ENCODE peak calls at places on chromosome 17, in five cellular contexts. X is T47D, O is T-helper 2 cell, J is COR-L47, L is neuronal stem cell. D is an unnamed sample.

GRCh38 chr17:33730131-33730530 is 437.0 kb upstream of the ASIC2 start:
- DNase-seq in X (no peak), O (no peak), J (no peak), L (no peak), D (no peak)

GRCh38 chr17:78724544-78724943 is 57.5 kb downstream of the CYTH1 start:
- DNase-seq in X (peak; percentile 60), O (no peak), J (no peak), L (no peak), D (no peak)

GRCh38 chr17:78046923-78047322 is 81.6 kb downstream of the TMC6 start:
- DNase-seq in X (no peak), O (no peak), J (no peak), L (no peak), D (no peak)

GRCh38 chr17:41026668-41027471 is at the start of gene KRTAP1-5:
- DNase-seq in X (peak; percentile 27), O (no peak), J (peak; percentile 26), L (no peak), D (no peak)

GRCh38 chr17:43840814-43841213 is 6.2 kb upstream of the CD300LG start:
- DNase-seq in X (peak; percentile 51), O (no peak), J (no peak), L (no peak), D (peak; percentile 40)

GRCh38 chr17:35407531-35407930 is 24.8 kb downstream of the SLFN12 start:
- DNase-seq in X (no peak), O (no peak), J (no peak), L (no peak), D (no peak)

GRCh38 chr17:1067282-1067956 is 70.5 kb downstream of the TIMM22 start:
- DNase-seq in X (no peak), O (no peak), J (no peak), L (no peak), D (no peak)

GRCh38 chr17:1275962-1276736 is 3.3 kb upstream of the TRARG1 start:
- DNase-seq in X (peak; percentile 54), O (peak; percentile 59), J (no peak), L (peak; percentile 74), D (peak; percentile 87)

GRCh38 chr17:50909765-50910661 is 43.9 kb upstream of the TOB1 start:
- DNase-seq in X (no peak), O (peak; percentile 98), J (no peak), L (no peak), D (no peak)

GRCh38 chr17:40331743-40332641 is 23.0 kb downstream of the RARA start:
- DNase-seq in X (peak; percentile 98), O (no peak), J (no peak), L (no peak), D (no peak)

GRCh38 chr17:30000755-30001257 is 59.4 kb downstream of the EFCAB5 start:
- DNase-seq in X (peak; percentile 34), O (no peak), J (no peak), L (no peak), D (no peak)

GRCh38 chr17:8223356-8224063 is 13.1 kb upstream of the AURKB start:
- DNase-seq in X (peak; percentile 58), O (peak; percentile 80), J (peak; percentile 10), L (peak; percentile 59), D (peak; percentile 81)

GRCh38 chr17:2435181-2435741 is 34.4 kb upstream of the MNT start:
- DNase-seq in X (no peak), O (no peak), J (no peak), L (peak; percentile 64), D (no peak)

GRCh38 chr17:45225051-45225700 is 3.5 kb downstream of the FMNL1 start:
- DNase-seq in X (no peak), O (peak; percentile 71), J (no peak), L (no peak), D (no peak)

GRCh38 chr17:66002807-66003206 is 189.1 kb downstream of the CEP112 start:
- DNase-seq in X (no peak), O (no peak), J (no peak), L (no peak), D (no peak)

GRCh38 chr17:37789166-37789565 is 44.3 kb upstream of the HNF1B start:
- DNase-seq in X (peak; percentile 55), O (no peak), J (no peak), L (no peak), D (no peak)

GRCh38 chr17:21001813-21002221 is 41.0 kb downstream of the USP22 start:
- DNase-seq in X (no peak), O (peak; percentile 33), J (no peak), L (no peak), D (no peak)

GRCh38 chr17:7330099-7331015 is 1.2 kb upstream of the NEURL4 start:
- DNase-seq in X (peak; percentile 80), O (peak; percentile 91), J (peak; percentile 35), L (peak; percentile 88), D (peak; percentile 92)

D was measured in HAP-1.